ENCODE peak calls at places on chromosomes 6 and 20, in four cellular contexts. K is SK-MEL-5, O is A549, G is HEK293T. C is an unnamed sample.

GRCh38 chr20:16476032-16476431 is 97.2 kb downstream of the KIF16B start:
- DNase-seq in K (peak), O (peak), G (peak), C (peak)

GRCh38 chr20:50113420-50114224 is 672 bp upstream of the UBE2V1 start:
- DNase-seq in K (no peak), O (no peak), G (no peak), C (no peak)

GRCh38 chr6:84525907-84526306 is 238.5 kb downstream of the TBX18 start:
- DNase-seq in K (no peak), O (no peak), G (no peak), C (no peak)

GRCh38 chr6:30957716-30958115 is 16.9 kb downstream of the MUCL3 start:
- DNase-seq in K (peak), O (no peak), G (no peak), C (no peak)

GRCh38 chr20:3678198-3678597 is 3.6 kb downstream of the ADAM33 start:
- DNase-seq in K (no peak), O (no peak), G (no peak), C (no peak)

GRCh38 chr6:139418426-139419132 is 44.1 kb upstream of the CITED2 start:
- DNase-seq in K (no peak), O (no peak), G (no peak), C (no peak)

GRCh38 chr6:2746557-2747061 is 4.1 kb downstream of the MYLK4 start:
- DNase-seq in K (no peak), O (no peak), G (no peak), C (no peak)

GRCh38 chr6:22320750-22321149 is 23.9 kb upstream of the PRL start:
- DNase-seq in K (no peak), O (peak), G (no peak), C (no peak)

GRCh38 chr6:104788400-104788799 is 71.3 kb downstream of the HACE1 start:
- DNase-seq in K (no peak), O (no peak), G (no peak), C (peak)

GRCh38 chr6:151067684-151068596 is 171.8 kb upstream of the AKAP12 start:
- DNase-seq in K (no peak), O (peak), G (no peak), C (no peak)

GRCh38 chr6:111250743-111251406 is 163.6 kb downstream of the SLC16A10 start:
- DNase-seq in K (no peak), O (no peak), G (no peak), C (peak)